ENCODE peak calls at places on chromosomes 4 and X, in five cellular contexts. O is HL-60, H is HS-5, N is lower leg skin, V is upper lobe of right lung. P is an unnamed sample.

GRCh38 chr4:41203169-41203568 is 11.2 kb downstream of the APBB2 start:
- DNase-seq in O (no peak), H (no peak), N (no peak), V (no peak), P (no peak)

GRCh38 chr4:158856852-158857251 is 88.0 kb downstream of the FNIP2 start:
- DNase-seq in O (no peak), H (no peak), N (no peak), V (no peak), P (no peak)

GRCh38 chr4:122639181-122639580 is 18.3 kb upstream of the IL21 start:
- DNase-seq in O (no peak), H (no peak), N (no peak), V (no peak), P (no peak)

GRCh38 chr4:64584125-64584524 is 174.9 kb upstream of the TECRL start:
- DNase-seq in O (no peak), H (no peak), N (no peak), V (no peak), P (no peak)

GRCh38 chr4:10579700-10580099 is 104.9 kb downstream of the CLNK start:
- DNase-seq in O (no peak), H (no peak), N (no peak), V (no peak), P (no peak)

GRCh38 chr4:73870260-73870659 is 1.1 kb downstream of the CXCL1 start:
- DNase-seq in O (peak), H (no peak), N (no peak), V (peak), P (no peak)

GRCh38 chr4:23747131-23747752 is 142.6 kb downstream of the PPARGC1A start:
- DNase-seq in O (no peak), H (no peak), N (no peak), V (no peak), P (no peak)

GRCh38 chr4:185229021-185229818 is 19.8 kb downstream of the SNX25 start:
- DNase-seq in O (no peak), H (no peak), N (no peak), V (no peak), P (no peak)

GRCh38 chr4:80362578-80363181 is 27.1 kb downstream of the CFAP299 start:
- DNase-seq in O (no peak), H (no peak), N (no peak), V (peak), P (no peak)

GRCh38 chr4:93182722-93183121 is 645.8 kb upstream of the ATOH1 start:
- DNase-seq in O (no peak), H (no peak), N (peak), V (no peak), P (no peak)

GRCh38 chrX:129825746-129826505 is 17.8 kb downstream of the ZDHHC9 start:
- DNase-seq in O (no peak), H (no peak), N (no peak), V (no peak), P (no peak)

GRCh38 chr4:153573881-153574807 is 108.0 kb downstream of the TMEM131L start:
- DNase-seq in O (no peak), H (peak), N (peak), V (no peak), P (peak)

GRCh38 chr4:106369456-106370060 is 980 bp upstream of the GIMD1 start:
- DNase-seq in O (peak), H (peak), N (no peak), V (no peak), P (peak)

GRCh38 chrX:17613979-17614572 is 123.2 kb upstream of the SCML1 start:
- DNase-seq in O (no peak), H (no peak), N (no peak), V (peak), P (no peak)

GRCh38 chr4:170391066-170391754 is 301.5 kb upstream of the AADAT start:
- DNase-seq in O (no peak), H (peak), N (no peak), V (no peak), P (no peak)

GRCh38 chr4:20431422-20432014 is 179.8 kb downstream of the SLIT2 start:
- DNase-seq in O (no peak), H (no peak), N (no peak), V (no peak), P (no peak)

GRCh38 chr4:150886597-150886996 is 128.5 kb downstream of the LRBA start:
- DNase-seq in O (no peak), H (no peak), N (no peak), V (no peak), P (no peak)

GRCh38 chr4:152973614-152974200 is 37.6 kb downstream of the FHDC1 start:
- DNase-seq in O (no peak), H (no peak), N (no peak), V (no peak), P (no peak)

GRCh38 chrX:130426531-130426930 is 24.7 kb downstream of the RBMX2 start:
- DNase-seq in O (no peak), H (no peak), N (no peak), V (no peak), P (no peak)

GRCh38 chr4:118034061-118034785 is at the start of gene NDST3:
- DNase-seq in O (peak), H (peak), N (no peak), V (peak), P (no peak)